ENCODE peak calls at places on chromosomes 5 and 9, in eight cellular contexts. Y is HT1080; I is activated CD8-positive, alpha-beta memory T cell treated with anti-CD3 and anti-CD28 coated beads, Interleukin-2, amount 50 U/mL, for 4 hours; K is activated gamma-delta T cell treated with Interleukin-2 at 50 U/mL for 16 hours; U is NCI-H774; V is OCI-M1; P is stimulated activated CD4-positive, alpha-beta T cell treated with anti-CD3 and anti-CD28 coated beads, Interleukin-1b, Interleukin-23, amount 100 ng/mL, for 4 hours; N is EL. C is an unnamed sample.

GRCh38 chr9:9970514-9970913 is 642.3 kb downstream of the PTPRD start:
- DNase-seq in Y (no peak), I (no peak), K (no peak), U (no peak), V (no peak), P (no peak), N (no peak), C (no peak)

GRCh38 chr9:114093761-114094505 is 5.2 kb downstream of the KIF12 start:
- DNase-seq in Y (no peak), I (no peak), K (no peak), U (no peak), V (no peak), P (no peak), N (no peak), C (no peak)

GRCh38 chr5:121962943-121963342 is 1.2 kb downstream of the SRFBP1 start:
- DNase-seq in Y (no peak), I (no peak), K (no peak), U (no peak), V (no peak), P (no peak), N (peak), C (no peak)

GRCh38 chr5:172074896-172075295 is 68.5 kb upstream of the FBXW11 start:
- DNase-seq in Y (no peak), I (no peak), K (no peak), U (no peak), V (no peak), P (no peak), N (peak), C (no peak)

GRCh38 chr5:122367445-122367844 is 55.4 kb downstream of the SNCAIP start:
- DNase-seq in Y (no peak), I (no peak), K (no peak), U (no peak), V (no peak), P (no peak), N (no peak), C (no peak)

GRCh38 chr5:80659111-80659510 is 4.3 kb upstream of the DHFR start:
- DNase-seq in Y (no peak), I (no peak), K (no peak), U (no peak), V (no peak), P (no peak), N (peak), C (no peak)

GRCh38 chr9:127801955-127802575 is 617 bp upstream of the FPGS start:
- DNase-seq in Y (no peak), I (no peak), K (no peak), U (no peak), V (peak), P (no peak), N (no peak), C (no peak)

GRCh38 chr9:71740199-71740598 is 28.1 kb downstream of the CEMIP2 start:
- DNase-seq in Y (no peak), I (no peak), K (no peak), U (no peak), V (no peak), P (no peak), N (no peak), C (no peak)

GRCh38 chr5:179406031-179406681 is 60.9 kb upstream of the ADAMTS2 start:
- DNase-seq in Y (no peak), I (no peak), K (no peak), U (no peak), V (no peak), P (no peak), N (no peak), C (peak)

GRCh38 chr5:39083968-39084367 is 9.8 kb upstream of the RICTOR start:
- DNase-seq in Y (no peak), I (no peak), K (no peak), U (no peak), V (no peak), P (no peak), N (no peak), C (no peak)

GRCh38 chr5:109479260-109479860 is 69.6 kb upstream of the PJA2 start:
- DNase-seq in Y (no peak), I (no peak), K (no peak), U (no peak), V (peak), P (no peak), N (peak), C (no peak)

GRCh38 chr5:40834391-40834848 is 602 bp downstream of the RPL37 start:
- DNase-seq in Y (no peak), I (peak), K (peak), U (no peak), V (peak), P (peak), N (no peak), C (no peak)

GRCh38 chr5:107257885-107258520 is 412.7 kb downstream of the EFNA5 start:
- DNase-seq in Y (peak), I (no peak), K (no peak), U (no peak), V (no peak), P (no peak), N (no peak), C (no peak)

GRCh38 chr9:17462869-17463464 is 115.9 kb upstream of the SH3GL2 start:
- DNase-seq in Y (peak), I (no peak), K (peak), U (peak), V (peak), P (no peak), N (peak), C (no peak)

GRCh38 chr5:135571210-135571609 is 7.6 kb downstream of the CXCL14 start:
- DNase-seq in Y (no peak), I (no peak), K (no peak), U (no peak), V (no peak), P (no peak), N (no peak), C (no peak)

C was measured in coronary artery.